ENCODE peak calls at places on chromosomes 4 and X, in eight cellular contexts. N, W, R, J, Y, A, P and B are unnamed samples.

GRCh38 chrX:10111364-10112148 is 45.2 kb upstream of the CLCN4 start:
- DNase-seq in N (no peak), W (no peak), R (no peak), J (no peak), Y (no peak), A (no peak), P (peak), B (no peak)

GRCh38 chr4:169987327-169988228 is 38.6 kb downstream of the MFAP3L start:
- DNase-seq in N (no peak), W (no peak), R (no peak), J (no peak), Y (no peak), A (no peak), P (no peak), B (no peak)

GRCh38 chr4:161248880-161249279 is 914.9 kb downstream of the FSTL5 start:
- DNase-seq in N (no peak), W (no peak), R (no peak), J (no peak), Y (no peak), A (no peak), P (no peak), B (no peak)

GRCh38 chr4:1720163-1720983 is 750 bp downstream of the TMEM129 start:
- DNase-seq in N (no peak), W (peak), R (peak), J (peak), Y (no peak), A (peak), P (peak), B (peak)

GRCh38 chr4:147312376-147313046 is 168.4 kb upstream of the EDNRA start:
- DNase-seq in N (no peak), W (no peak), R (peak), J (no peak), Y (no peak), A (no peak), P (peak), B (no peak)

GRCh38 chr4:67152976-67153375 is 392.3 kb downstream of the CENPC start:
- DNase-seq in N (no peak), W (no peak), R (no peak), J (no peak), Y (no peak), A (no peak), P (no peak), B (no peak)

GRCh38 chrX:8684201-8684600 is 47.7 kb downstream of the ANOS1 start:
- DNase-seq in N (no peak), W (no peak), R (no peak), J (no peak), Y (no peak), A (no peak), P (no peak), B (no peak)

GRCh38 chrX:21926527-21927278 is 13.8 kb upstream of the SMS start:
- DNase-seq in N (no peak), W (no peak), R (peak), J (no peak), Y (no peak), A (no peak), P (peak), B (no peak)

GRCh38 chr4:185128272-185129119 is 14.6 kb upstream of the SLC25A4 start:
- DNase-seq in N (no peak), W (peak), R (no peak), J (peak), Y (no peak), A (peak), P (peak), B (peak)

GRCh38 chrX:129574214-129574613 is 34.2 kb downstream of the OCRL start:
- DNase-seq in N (no peak), W (no peak), R (no peak), J (no peak), Y (no peak), A (no peak), P (no peak), B (no peak)

GRCh38 chrX:150547511-150548115 is 20.8 kb upstream of the MTM1 start:
- DNase-seq in N (no peak), W (no peak), R (peak), J (peak), Y (peak), A (peak), P (peak), B (peak)

GRCh38 chrX:48474127-48474526 is 1.9 kb upstream of the FTSJ1 start:
- DNase-seq in N (no peak), W (peak), R (peak), J (no peak), Y (no peak), A (peak), P (peak), B (peak)

GRCh38 chrX:2903366-2903765 is 25.8 kb downstream of the ARSD start:
- DNase-seq in N (no peak), W (no peak), R (no peak), J (no peak), Y (no peak), A (no peak), P (no peak), B (no peak)

GRCh38 chr4:48033825-48034413 is 17.3 kb downstream of the NIPAL1 start:
- DNase-seq in N (no peak), W (peak), R (peak), J (no peak), Y (no peak), A (peak), P (peak), B (peak)

GRCh38 chr4:25970241-25970675 is 56.2 kb downstream of the SMIM20 start:
- DNase-seq in N (no peak), W (no peak), R (no peak), J (no peak), Y (no peak), A (peak), P (no peak), B (no peak)

GRCh38 chrX:41903544-41903943 is 19.8 kb downstream of the CASK start:
- DNase-seq in N (no peak), W (no peak), R (no peak), J (no peak), Y (no peak), A (no peak), P (no peak), B (no peak)

GRCh38 chr4:44927361-44928061 is 201.2 kb upstream of the GNPDA2 start:
- DNase-seq in N (no peak), W (no peak), R (peak), J (no peak), Y (no peak), A (no peak), P (peak), B (no peak)

GRCh38 chrX:72366746-72367145 is 61.0 kb upstream of the CITED1 start:
- DNase-seq in N (no peak), W (no peak), R (no peak), J (no peak), Y (no peak), A (no peak), P (no peak), B (no peak)

GRCh38 chrX:53374222-53374820 is 48.1 kb downstream of the SMC1A start:
- DNase-seq in N (no peak), W (no peak), R (peak), J (no peak), Y (no peak), A (no peak), P (peak), B (no peak)

GRCh38 chr4:87011340-87012034 is 76.7 kb downstream of the AFF1 start:
- DNase-seq in N (no peak), W (no peak), R (peak), J (no peak), Y (no peak), A (no peak), P (peak), B (no peak)

GRCh38 chr4:3123201-3123671 is 48.8 kb downstream of the HTT start:
- DNase-seq in N (no peak), W (no peak), R (peak), J (no peak), Y (no peak), A (no peak), P (peak), B (no peak)

GRCh38 chr4:110055014-110055768 is 142.5 kb downstream of the EGF start:
- DNase-seq in N (no peak), W (peak), R (no peak), J (no peak), Y (no peak), A (no peak), P (peak), B (no peak)

GRCh38 chr4:186722856-186723206 is 825 bp downstream of the FAT1 start:
- DNase-seq in N (no peak), W (no peak), R (peak), J (no peak), Y (no peak), A (no peak), P (no peak), B (no peak)

GRCh38 chrX:37348237-37349130 is 680 bp upstream of the PRRG1 start:
- DNase-seq in N (no peak), W (no peak), R (no peak), J (no peak), Y (no peak), A (no peak), P (peak), B (no peak)

GRCh38 chr4:23855912-23856605 is 33.8 kb downstream of the PPARGC1A start:
- DNase-seq in N (no peak), W (no peak), R (peak), J (no peak), Y (no peak), A (no peak), P (peak), B (no peak)

GRCh38 chrX:149831473-149831872 is 49.5 kb upstream of the MAGEA8 start:
- DNase-seq in N (no peak), W (no peak), R (no peak), J (no peak), Y (no peak), A (no peak), P (no peak), B (no peak)

GRCh38 chr4:58566260-58566659 is 1456.1 kb upstream of the IGFBP7 start:
- DNase-seq in N (no peak), W (no peak), R (no peak), J (no peak), Y (no peak), A (no peak), P (no peak), B (no peak)

GRCh38 chr4:21948347-21949072 is at the start of gene KCNIP4:
- DNase-seq in N (no peak), W (no peak), R (peak), J (peak), Y (no peak), A (peak), P (peak), B (peak)

GRCh38 chr4:71113294-71113693 is 119.8 kb downstream of the DCK start:
- DNase-seq in N (no peak), W (no peak), R (no peak), J (no peak), Y (no peak), A (no peak), P (no peak), B (no peak)

GRCh38 chr4:153553820-153554173 is 87.6 kb downstream of the TMEM131L start:
- DNase-seq in N (no peak), W (no peak), R (no peak), J (no peak), Y (no peak), A (no peak), P (peak), B (no peak)

GRCh38 chr4:128574706-128575105 is 234.8 kb upstream of the JADE1 start:
- DNase-seq in N (no peak), W (peak), R (peak), J (peak), Y (peak), A (peak), P (peak), B (peak)

GRCh38 chr4:16082038-16082423 is 1.8 kb downstream of the PROM1 start:
- DNase-seq in N (no peak), W (no peak), R (peak), J (no peak), Y (no peak), A (no peak), P (peak), B (no peak)